ENCODE peak calls at places on chromosome 9, in five cellular contexts. K is lung, D is PC-9, J is choroid plexus epithelial cell, G is fibroblast of villous mesenchyme. Y is an unnamed sample.

GRCh38 chr9:111475195-111475594 is 9.0 kb downstream of the ECPAS start:
- DNase-seq in K (no peak), D (no peak), J (no peak), G (no peak), Y (no peak)

GRCh38 chr9:68522954-68523353 is 17.7 kb downstream of the TMEM252 start:
- DNase-seq in K (no peak), D (no peak), J (no peak), G (no peak), Y (no peak)

GRCh38 chr9:122001491-122002201 is 91.5 kb downstream of the TTLL11 start:
- DNase-seq in K (no peak), D (no peak), J (peak), G (no peak), Y (no peak)

GRCh38 chr9:77399964-77400363 is 222.6 kb downstream of the VPS13A start:
- DNase-seq in K (no peak), D (no peak), J (no peak), G (no peak), Y (no peak)

GRCh38 chr9:109639666-109640231 is 140.2 kb upstream of the PALM2AKAP2 start:
- DNase-seq in K (no peak), D (no peak), J (no peak), G (no peak), Y (no peak)

GRCh38 chr9:94697972-94698581 is 28.4 kb upstream of the AOPEP start:
- DNase-seq in K (peak), D (no peak), J (peak), G (peak), Y (peak)

GRCh38 chr9:21559402-21560280 is 77.5 kb upstream of the IFNE start:
- DNase-seq in K (no peak), D (peak), J (peak), G (peak), Y (peak)

GRCh38 chr9:70563437-70564204 is 149.2 kb upstream of the KLF9 start:
- DNase-seq in K (no peak), D (no peak), J (peak), G (peak), Y (no peak)

GRCh38 chr9:10612649-10613398 is at the start of gene PTPRD:
- DNase-seq in K (peak), D (peak), J (peak), G (peak), Y (peak)

GRCh38 chr9:134778841-134779411 is 101.7 kb upstream of the FCN2 start:
- DNase-seq in K (peak), D (peak), J (peak), G (peak), Y (peak)

GRCh38 chr9:135701067-135701967 is 668 bp upstream of the KCNT1 start:
- DNase-seq in K (no peak), D (no peak), J (no peak), G (no peak), Y (no peak)

GRCh38 chr9:130288393-130288792 is 22.8 kb downstream of the HMCN2 start:
- DNase-seq in K (no peak), D (no peak), J (no peak), G (no peak), Y (no peak)

GRCh38 chr9:113742471-113742870 is 133.6 kb upstream of the ZNF618 start:
- DNase-seq in K (no peak), D (no peak), J (no peak), G (no peak), Y (no peak)

GRCh38 chr9:14318934-14319513 is 5.1 kb upstream of the NFIB start:
- DNase-seq in K (no peak), D (no peak), J (no peak), G (no peak), Y (no peak)

GRCh38 chr9:4982720-4983482 is 2.2 kb upstream of the JAK2 start:
- DNase-seq in K (no peak), D (no peak), J (no peak), G (no peak), Y (no peak)

GRCh38 chr9:130294664-130295063 is 29.1 kb downstream of the HMCN2 start:
- DNase-seq in K (no peak), D (no peak), J (no peak), G (no peak), Y (no peak)

GRCh38 chr9:124661184-124661755 is 109.8 kb downstream of the NR6A1 start:
- DNase-seq in K (no peak), D (no peak), J (peak), G (no peak), Y (no peak)

GRCh38 chr9:34625087-34625486 is 3.8 kb downstream of the ARID3C start:
- DNase-seq in K (no peak), D (no peak), J (no peak), G (no peak), Y (no peak)

GRCh38 chr9:27943544-27943943 is 370.3 kb upstream of the C9orf72 start:
- DNase-seq in K (no peak), D (no peak), J (no peak), G (no peak), Y (no peak)

GRCh38 chr9:90175257-90175656 is 467.4 kb downstream of the DIRAS2 start:
- DNase-seq in K (no peak), D (no peak), J (no peak), G (no peak), Y (no peak)

GRCh38 chr9:90180374-90180773 is 462.2 kb downstream of the DIRAS2 start:
- DNase-seq in K (no peak), D (no peak), J (no peak), G (no peak), Y (no peak)

GRCh38 chr9:90175865-90176264 is 466.8 kb downstream of the DIRAS2 start:
- DNase-seq in K (no peak), D (no peak), J (no peak), G (no peak), Y (no peak)
- TF ChIP-seq CTCF in K (no peak), D (no peak), J (no peak), G (no peak), Y (no peak)

DNA sequence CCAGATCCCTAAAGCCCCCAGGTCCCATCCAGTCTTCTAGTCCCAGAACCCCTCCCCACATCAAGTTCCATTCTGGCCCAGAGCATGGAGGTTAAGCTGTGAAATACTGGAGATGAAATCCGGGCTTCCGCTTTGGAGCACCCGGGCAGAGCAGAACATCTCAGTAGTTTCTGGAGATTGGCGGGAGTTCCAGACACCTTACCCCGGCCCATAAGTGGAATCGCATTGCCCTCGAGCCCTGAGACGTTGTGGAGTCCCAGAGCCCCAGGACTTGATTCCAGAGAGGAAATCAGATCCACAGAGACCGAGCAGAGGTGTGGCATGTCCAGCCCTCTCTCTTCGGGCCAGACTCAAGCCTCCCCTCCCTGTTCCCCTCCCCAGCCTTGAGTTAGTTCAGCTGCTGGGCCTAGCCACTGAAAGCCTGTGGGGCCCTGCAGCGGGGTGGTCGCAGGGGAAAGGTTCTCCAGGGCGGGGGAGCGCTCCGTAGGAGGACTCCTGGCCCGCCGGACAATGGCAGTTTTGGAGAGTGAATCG is 937 bp upstream of the PAX5 start:
- DNase-seq in K (no peak), D (no peak), J (no peak), G (no peak), Y (no peak)
- H3K4me3 ChIP-seq in K (no peak), D (no peak), J (no peak), G (no peak), Y (peak)

DNA sequence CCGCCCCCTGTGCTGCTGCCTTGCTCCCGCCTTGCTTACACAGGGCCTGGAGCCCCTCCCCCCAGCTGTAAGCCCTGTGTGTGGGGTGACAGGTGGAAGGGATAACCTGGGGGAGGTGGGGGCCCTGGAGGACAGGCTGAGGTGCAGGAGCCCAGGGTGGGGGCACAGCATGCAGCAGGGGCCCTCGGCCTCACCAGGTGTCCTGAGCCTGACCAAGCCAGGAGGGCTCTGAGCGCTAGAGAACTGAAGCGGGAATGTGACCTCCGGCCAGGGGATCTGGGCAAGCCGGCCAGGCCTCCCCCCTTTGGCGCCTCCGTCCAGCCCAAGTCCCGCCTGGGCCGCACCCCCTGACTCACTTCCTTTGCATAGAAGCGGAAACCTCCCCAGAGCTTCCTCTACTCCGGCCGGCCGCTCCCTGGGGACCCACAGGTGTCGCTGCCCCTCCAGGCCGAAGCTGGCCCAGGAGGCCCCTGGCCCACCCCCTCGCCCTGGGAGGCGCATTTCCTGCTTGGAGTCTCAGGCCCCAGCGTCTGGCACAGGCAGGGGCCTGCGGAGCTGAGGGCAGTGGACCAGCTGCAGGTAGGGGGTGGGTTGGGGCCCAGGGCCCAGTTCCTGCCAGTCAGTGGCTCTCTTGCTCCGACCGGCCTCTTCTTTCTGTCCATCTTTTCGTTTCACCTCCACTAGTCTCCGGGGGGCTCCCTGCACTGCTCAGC is at the start of gene TOR4A:
- DNase-seq in K (peak), D (peak), J (peak), G (peak), Y (no peak)
- TF ChIP-seq CTCF in K (peak), D (no peak), J (peak), G (peak), Y (no peak)

GRCh38 chr9:106893088-106893487 is 30.1 kb downstream of the ZNF462 start:
- DNase-seq in K (no peak), D (peak), J (peak), G (peak), Y (no peak)
- H3K4me3 ChIP-seq in K (no peak), D (no peak), J (no peak), G (no peak), Y (no peak)

GRCh38 chr9:6943293-6943692 is 185.5 kb downstream of the KDM4C start:
- DNase-seq in K (no peak), D (no peak), J (no peak), G (no peak), Y (no peak)

GRCh38 chr9:6944093-6944551 is 186.3 kb downstream of the KDM4C start:
- DNase-seq in K (no peak), D (no peak), J (peak), G (peak), Y (no peak)

GRCh38 chr9:6941527-6941926 is 183.8 kb downstream of the KDM4C start:
- DNase-seq in K (no peak), D (no peak), J (no peak), G (no peak), Y (no peak)

GRCh38 chr9:6944896-6945295 is 187.1 kb downstream of the KDM4C start:
- DNase-seq in K (no peak), D (no peak), J (peak), G (peak), Y (no peak)

DNA sequence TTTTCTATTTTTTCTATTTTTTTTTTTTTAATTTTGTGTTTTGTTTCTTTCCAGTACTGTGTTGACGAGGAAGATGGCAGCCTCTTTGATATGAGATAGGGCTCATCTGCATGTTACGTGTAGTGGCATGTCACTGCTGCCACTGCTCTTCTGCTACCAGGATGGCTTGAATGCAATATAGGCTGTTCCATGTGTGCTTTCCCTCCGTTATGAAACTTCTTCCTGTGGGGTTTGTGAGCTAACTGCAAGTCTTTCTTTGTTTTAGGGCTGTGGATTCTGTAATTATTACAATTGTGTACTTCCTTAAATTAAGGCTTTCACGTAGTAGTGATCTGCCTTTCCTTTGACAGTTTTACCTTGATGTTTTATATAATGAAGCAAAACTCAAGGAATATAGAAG is 184.6 kb downstream of the KDM4C start:
- DNase-seq in K (no peak), D (no peak), J (no peak), G (no peak), Y (no peak)
- TF ChIP-seq CTCF in K (no peak), D (no peak), J (no peak), G (no peak), Y (no peak)

DNA sequence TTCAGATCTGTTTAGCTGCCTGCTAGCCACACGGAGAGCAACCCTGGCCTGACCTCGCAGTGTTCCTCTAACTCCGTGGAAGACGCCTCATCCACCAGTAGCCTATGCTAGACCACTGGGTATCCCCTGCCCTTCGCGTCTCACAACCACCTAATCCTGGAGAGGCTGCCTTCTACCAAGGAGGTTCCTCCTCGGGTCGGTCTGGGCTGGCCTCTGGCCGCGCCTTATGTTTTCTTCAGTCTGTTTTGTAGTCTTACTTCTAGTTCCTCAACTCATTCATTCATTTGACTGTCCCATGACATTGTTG is 1.6 kb upstream of the TPM2 start:
- DNase-seq in K (no peak), D (no peak), J (no peak), G (no peak), Y (no peak)
- H3K4me3 ChIP-seq in K (peak), D (peak), J (peak), G (peak), Y (peak)

GRCh38 chr9:133375116-133375723 is 640 bp downstream of the SURF4 start:
- DNase-seq in K (peak), D (peak), J (peak), G (peak), Y (peak)
- TF ChIP-seq CTCF in K (no peak), D (no peak), J (no peak), G (peak), Y (no peak)

GRCh38 chr9:97849980-97850379 is 3.0 kb upstream of the FOXE1 start:
- DNase-seq in K (no peak), D (no peak), J (no peak), G (no peak), Y (no peak)

GRCh38 chr9:97852001-97852398 is 1.0 kb upstream of the FOXE1 start:
- DNase-seq in K (no peak), D (peak), J (no peak), G (no peak), Y (no peak)

GRCh38 chr9:97850746-97851449 is 2.1 kb upstream of the FOXE1 start:
- DNase-seq in K (no peak), D (no peak), J (no peak), G (no peak), Y (no peak)

GRCh38 chr9:97852399-97853055 is 499 bp upstream of the FOXE1 start:
- DNase-seq in K (no peak), D (no peak), J (no peak), G (no peak), Y (no peak)

GRCh38 chr9:97851450-97851883 is 1.6 kb upstream of the FOXE1 start:
- DNase-seq in K (no peak), D (no peak), J (no peak), G (no peak), Y (no peak)
- H3K4me3 ChIP-seq in K (no peak), D (peak), J (no peak), G (no peak), Y (no peak)

DNA sequence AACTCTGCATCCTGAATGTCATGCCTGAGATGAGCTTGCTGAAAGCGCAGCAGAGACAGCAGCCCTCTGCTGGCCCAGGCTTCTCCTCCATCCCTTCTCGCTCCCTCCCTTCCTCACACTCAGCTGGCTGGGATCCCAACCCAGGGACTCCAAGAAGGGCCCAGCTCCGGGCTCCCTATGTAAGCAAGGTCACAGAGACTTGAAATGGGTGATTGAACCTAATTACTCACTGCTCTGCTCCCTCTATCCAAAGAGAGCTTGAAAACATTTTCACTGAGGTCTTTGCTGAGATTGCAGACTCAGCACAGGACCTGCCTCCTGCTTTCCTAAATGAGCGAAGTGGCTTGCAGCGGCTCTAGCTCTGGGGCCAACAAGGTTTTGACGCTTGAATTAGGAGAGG is 42.8 kb downstream of the RAPGEF1 start:
- DNase-seq in K (no peak), D (no peak), J (peak), G (peak), Y (no peak)
- TF ChIP-seq CTCF in K (no peak), D (no peak), J (peak), G (peak), Y (no peak)